ENCODE peak calls at places on chromosomes 16 and 17, in nine cellular contexts. X, J, S, A, B, W, N, I and P are unnamed samples.

GRCh38 chr16:50121278-50121677 is 31.8 kb upstream of the TENT4B start:
- DNase-seq in A (no peak), B (no peak), N (no peak), X (no peak), S (no peak), J (no peak), W (no peak), I (no peak), P (no peak)

GRCh38 chr16:680967-681745 is 946 bp downstream of the STUB1 start:
- DNase-seq in A (no peak), B (no peak), N (no peak), X (no peak), I (no peak), W (peak; percentile 53), J (peak; percentile 45), S (peak; percentile 63), P (no peak)

GRCh38 chr16:85514601-85515318 is 98.4 kb upstream of the GSE1 start:
- DNase-seq in B (peak; percentile 95), I (peak; percentile 86), W (peak; percentile 73), J (peak; percentile 90), A (no peak), X (peak; percentile 87), S (peak; percentile 91), N (peak; percentile 73), P (no peak)

GRCh38 chr17:66775262-66775661 is 59.7 kb upstream of the CACNG5 start:
- DNase-seq in X (no peak), J (no peak), I (no peak), N (no peak), A (no peak), B (no peak), W (no peak), S (no peak), P (no peak)

GRCh38 chr17:59311051-59311468 is 20.4 kb upstream of the YPEL2 start:
- DNase-seq in I (no peak), B (no peak), W (peak; percentile 76), S (peak; percentile 73), N (peak; percentile 5), A (peak; percentile 61), J (peak; percentile 73), X (no peak), P (no peak)

GRCh38 chr16:20339744-20340143 is 12.4 kb upstream of the GP2 start:
- DNase-seq in J (no peak), S (no peak), I (no peak), X (no peak), N (no peak), B (no peak), A (no peak), W (no peak), P (no peak)

GRCh38 chr17:66711936-66712335 is 123.0 kb upstream of the CACNG5 start:
- DNase-seq in N (no peak), A (peak; percentile 48), S (no peak), J (no peak), X (peak; percentile 73), B (no peak), I (no peak), W (no peak), P (no peak)

GRCh38 chr16:28193530-28194423 is 18.0 kb downstream of the XPO6 start:
- DNase-seq in X (no peak), S (peak; percentile 93), N (peak; percentile 97), W (no peak), I (peak; percentile 90), B (no peak), J (peak; percentile 89), A (peak; percentile 57), P (no peak)

GRCh38 chr17:58136669-58137279 is 11.4 kb upstream of the OR4D1 start:
- DNase-seq in A (no peak), X (no peak), W (peak; percentile 57), J (no peak), I (no peak), B (no peak), N (no peak), S (peak; percentile 9), P (no peak)

GRCh38 chr16:82331397-82331796 is 161.4 kb upstream of the MPHOSPH6 start:
- DNase-seq in J (no peak), S (no peak), A (no peak), I (no peak), B (no peak), X (no peak), N (no peak), W (no peak), P (no peak)
- TF ChIP-seq CTCF in J (no peak), S (no peak), A (no peak), I (no peak), B (no peak), X (no peak), N (no peak), W (no peak), P (no peak)

GRCh38 chr17:14060706-14061105 is 8.6 kb upstream of the COX10 start:
- DNase-seq in W (no peak), S (no peak), N (no peak), I (no peak), B (no peak), J (no peak), X (no peak), A (no peak), P (no peak)

GRCh38 chr17:14058051-14058450 is 11.3 kb upstream of the COX10 start:
- DNase-seq in X (no peak), J (peak; percentile 39), W (no peak), N (peak; percentile 73), B (no peak), A (no peak), S (no peak), I (no peak), P (no peak)

GRCh38 chr17:14057591-14057990 is 11.7 kb upstream of the COX10 start:
- DNase-seq in S (no peak), I (no peak), X (no peak), W (no peak), J (peak; percentile 31), A (no peak), B (no peak), N (no peak), P (no peak)

GRCh38 chr17:14067347-14067746 is 2.0 kb upstream of the COX10 start:
- DNase-seq in S (no peak), X (no peak), J (no peak), B (no peak), I (no peak), N (no peak), W (no peak), A (no peak), P (no peak)

GRCh38 chr17:14061666-14062560 is 7.4 kb upstream of the COX10 start:
- DNase-seq in A (no peak), W (no peak), S (peak; percentile 82), X (no peak), J (peak; percentile 92), I (peak; percentile 63), N (peak; percentile 67), B (no peak), P (no peak)
- TF ChIP-seq CTCF in A (no peak), W (no peak), S (peak; percentile 5), X (no peak), J (peak; percentile 22), I (peak; percentile 29), N (no peak), B (no peak), P (no peak)

GRCh38 chr17:75679706-75680201 is 12.6 kb downstream of the SAP30BP start:
- DNase-seq in I (no peak), N (no peak), W (no peak), B (no peak), S (peak; percentile 57), A (no peak), J (peak; percentile 51), X (no peak), P (no peak)
- TF ChIP-seq CTCF in I (no peak), N (no peak), W (no peak), B (peak; percentile 5), S (peak; percentile 16), A (no peak), J (peak; percentile 17), X (peak; percentile 42), P (no peak)

GRCh38 chr17:57106836-57107497 is 21.9 kb downstream of the AKAP1 start:
- DNase-seq in I (no peak), B (no peak), X (no peak), W (no peak), J (no peak), N (no peak), S (no peak), A (no peak), P (no peak)

GRCh38 chr17:57108656-57109392 is 23.8 kb downstream of the AKAP1 start:
- DNase-seq in X (no peak), N (no peak), B (peak; percentile 92), I (no peak), A (no peak), S (no peak), J (no peak), W (peak; percentile 37), P (no peak)

GRCh38 chr17:57107498-57108101 is 22.6 kb downstream of the AKAP1 start:
- DNase-seq in W (peak; percentile 18), J (no peak), I (no peak), S (no peak), B (no peak), X (peak; percentile 77), A (no peak), N (no peak), P (no peak)

GRCh38 chr17:57104461-57105175 is 19.6 kb downstream of the AKAP1 start:
- DNase-seq in W (no peak), S (peak; percentile 36), B (no peak), J (no peak), N (no peak), I (no peak), X (no peak), A (no peak), P (no peak)

DNA sequence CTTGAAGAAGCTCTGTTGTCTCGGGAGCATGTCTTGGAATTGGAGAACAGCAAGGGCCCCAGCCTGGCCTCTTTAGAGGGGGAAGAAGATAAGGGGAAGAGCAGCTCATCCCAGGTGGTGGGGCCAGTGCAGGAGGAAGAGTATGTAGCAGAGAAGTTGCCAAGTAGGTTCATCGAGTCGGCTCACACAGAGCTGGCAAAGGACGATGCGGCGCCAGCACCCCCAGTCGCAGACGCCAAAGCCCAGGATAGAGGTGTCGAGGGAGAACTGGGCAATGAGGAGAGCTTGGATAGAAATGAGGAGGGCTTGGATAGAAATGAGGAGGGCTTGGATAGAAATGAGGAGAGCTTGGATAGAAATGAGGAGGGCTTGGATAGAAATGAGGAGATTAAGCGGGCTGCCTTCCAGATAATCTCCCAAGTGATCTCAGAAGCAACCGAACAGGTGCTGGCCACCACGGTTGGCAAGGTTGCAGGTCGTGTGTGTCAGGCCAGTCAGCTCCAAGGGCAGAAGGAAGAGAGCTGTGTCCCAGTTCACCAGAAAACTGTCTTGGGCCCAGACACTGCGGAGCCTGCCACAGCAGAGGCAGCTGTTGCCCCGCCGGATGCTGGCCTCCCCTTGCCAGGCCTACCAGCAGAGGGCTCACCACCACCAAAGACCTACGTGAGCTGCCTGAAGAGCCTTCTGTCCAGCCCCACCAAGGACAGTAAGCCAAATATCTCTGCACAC is 21.2 kb downstream of the AKAP1 start:
- DNase-seq in S (no peak), B (no peak), W (peak; percentile 50), I (no peak), X (no peak), N (no peak), J (no peak), A (no peak), P (no peak)
- TF ChIP-seq CTCF in S (peak; percentile 22), B (no peak), W (peak; percentile 51), I (peak; percentile 16), X (peak; percentile 20), N (no peak), J (peak; percentile 15), A (no peak), P (no peak)